ENCODE peak calls at places on chromosome 20, in five cellular contexts. R is CD8-positive, alpha-beta T cell; D is ascending aorta; Z is aorta; V is SJSA1. I is an unnamed sample. For H3K4me1, the result is how much of the 10 kb centered on the place peaks cover.

GRCh38 chr20:39874049-39874893 is 814.8 kb downstream of the MAFB start:
- DNase-seq in R (no peak), D (no peak), Z (no peak), V (peak), I (peak)

GRCh38 chr20:63456429-63457284 is 15.8 kb downstream of the KCNQ2 start:
- DNase-seq in D (no peak), V (no peak), Z (no peak), R (no peak), I (no peak)

GRCh38 chr20:43667341-43668132 is 623 bp downstream of the MYBL2 start:
- DNase-seq in R (no peak), D (no peak), V (peak), Z (peak), I (no peak)

GRCh38 chr20:13200767-13201500 is 20.1 kb upstream of the ISM1 start:
- DNase-seq in R (no peak), V (no peak), Z (no peak), D (no peak), I (no peak)

GRCh38 chr20:13017235-13017634 is 8.5 kb downstream of the SPTLC3 start:
- DNase-seq in D (no peak), Z (no peak), R (no peak), V (no peak), I (no peak)

GRCh38 chr20:15673206-15673605 is 900.0 kb downstream of the KIF16B start:
- DNase-seq in Z (no peak), V (peak), R (no peak), D (no peak), I (no peak)

GRCh38 chr20:3383878-3384495 is 23.5 kb downstream of the DNAAF9 start:
- DNase-seq in D (no peak), Z (no peak), R (no peak), V (no peak), I (no peak)

GRCh38 chr20:44477151-44477550 is 1.5 kb downstream of the TTPAL start:
- DNase-seq in V (no peak), Z (peak), D (no peak), R (no peak), I (no peak)

GRCh38 chr20:59938221-59938620 is 1.9 kb downstream of the PPP1R3D start:
- DNase-seq in Z (no peak), D (no peak), V (peak), R (no peak), I (no peak)

GRCh38 chr20:64139200-64140081 is 24.8 kb upstream of the MYT1 start:
- DNase-seq in Z (peak), R (no peak), D (no peak), V (no peak), I (no peak)

GRCh38 chr20:59351148-59352040 is 51.0 kb downstream of the EDN3 start:
- DNase-seq in R (no peak), Z (no peak), V (no peak), D (no peak), I (no peak)

GRCh38 chr20:4813839-4814695 is 92.4 kb downstream of the PRND start:
- DNase-seq in V (no peak), R (peak), D (no peak), Z (no peak), I (no peak)

DNA sequence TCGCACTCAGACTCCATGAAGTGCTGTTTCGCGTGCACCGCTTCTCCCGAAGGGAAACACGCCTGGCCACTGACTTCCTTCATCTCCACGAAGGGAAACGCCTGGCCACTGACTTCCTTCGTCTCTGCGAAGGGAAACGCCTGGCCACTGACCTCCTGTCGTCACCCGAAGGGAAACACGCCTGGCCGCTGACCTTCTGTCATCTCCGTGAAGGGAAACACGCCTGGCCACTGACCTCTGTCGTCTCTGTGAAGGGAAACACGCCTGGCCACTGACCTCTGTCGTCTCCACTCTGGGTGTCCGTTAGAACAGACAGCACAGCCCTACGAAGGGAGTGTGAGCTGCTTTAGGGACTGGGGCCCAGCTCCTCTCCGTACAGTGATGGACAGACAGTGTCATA is 17.1 kb upstream of the ADRM1 start:
- DNase-seq in V (no peak), Z (no peak), R (no peak), D (no peak), I (peak)
- H3K4me1 ChIP-seq in V (under half), Z (under half), R (under half), D (under half), I (under half)

GRCh38 chr20:31708839-31709534 is 13.7 kb downstream of the BCL2L1 start:
- DNase-seq in V (no peak), Z (no peak), R (no peak), D (no peak), I (no peak)
- H3K4me1 ChIP-seq in V (half or more), Z (under half), R (under half), D (half or more), I (under half)

GRCh38 chr20:57007171-57007540 is 259.3 kb downstream of the BMP7 start:
- DNase-seq in R (no peak), Z (no peak), V (no peak), D (no peak), I (no peak)
- H3K4me1 ChIP-seq in R (under half), Z (under half), V (under half), D (under half), I (under half)

DNA sequence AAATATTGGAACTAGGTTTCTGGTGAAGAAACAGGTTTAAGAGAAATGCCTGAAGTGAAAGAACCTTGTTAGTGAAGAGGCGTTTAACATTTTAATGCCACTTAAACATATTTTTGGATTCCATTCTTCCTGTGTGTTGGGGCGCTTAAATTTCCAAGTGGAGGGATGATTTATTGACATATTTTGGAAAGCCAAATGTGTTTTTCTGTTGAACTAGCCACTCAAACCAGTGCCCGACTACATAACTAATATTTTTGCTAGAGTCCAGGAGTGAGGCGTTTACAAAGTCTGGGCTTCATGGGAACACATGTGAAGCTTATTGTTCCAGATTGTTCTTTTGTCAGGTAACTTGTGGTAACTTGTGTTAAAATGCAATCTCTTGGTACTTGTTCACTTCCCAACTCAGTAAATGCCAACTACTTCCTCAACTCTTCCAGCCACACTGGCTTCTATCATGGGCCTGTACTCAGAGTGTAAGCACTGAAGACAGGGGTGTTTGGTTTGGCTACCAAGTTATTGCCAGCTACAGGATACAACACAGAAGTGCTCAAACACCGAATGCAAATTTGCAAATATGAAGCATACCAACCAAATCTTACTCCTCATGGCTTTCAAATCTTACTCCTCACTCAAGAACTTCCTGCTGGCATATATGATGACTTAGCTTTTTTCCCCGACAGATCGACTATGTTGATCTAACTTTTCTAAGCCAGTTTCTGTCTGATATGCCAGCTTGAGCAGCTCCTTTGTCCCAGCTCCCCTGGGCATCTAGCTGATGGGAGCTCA is 2.0 kb upstream of the ZNFX1 start:
- DNase-seq in R (no peak), D (no peak), Z (no peak), V (no peak), I (no peak)
- H3K4me1 ChIP-seq in R (half or more), D (under half), Z (under half), V (under half), I (under half)

GRCh38 chr20:25547063-25547462 is 38.3 kb downstream of the NINL start:
- DNase-seq in V (no peak), D (no peak), Z (no peak), R (no peak), I (no peak)
- H3K4me1 ChIP-seq in V (under half), D (under half), Z (under half), R (under half), I (under half)

DNA sequence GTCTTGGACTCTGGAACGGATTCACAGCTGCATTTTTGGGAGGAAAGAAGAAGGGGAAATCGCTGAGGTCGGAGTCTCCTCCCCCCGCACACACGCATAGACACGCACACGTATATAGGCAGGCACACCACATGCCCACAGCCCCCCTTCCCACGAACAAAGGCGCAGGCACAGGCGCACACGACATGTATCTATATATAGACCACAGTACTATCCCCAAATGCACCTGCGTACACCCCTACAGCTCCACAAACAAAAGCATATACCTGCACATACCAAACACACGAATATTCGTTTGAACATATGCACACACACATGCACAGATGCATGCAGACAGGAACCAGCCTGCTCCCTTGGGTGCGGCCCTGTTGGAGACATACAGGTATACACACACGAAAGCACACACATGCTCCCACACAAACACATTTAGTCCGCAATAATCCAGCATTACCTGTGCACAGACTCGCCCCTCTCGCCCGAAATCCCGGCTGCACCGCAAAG is 1.2 kb downstream of the SLC32A1 start:
- DNase-seq in Z (no peak), R (no peak), V (no peak), D (no peak), I (no peak)
- H3K4me1 ChIP-seq in Z (under half), R (under half), V (under half), D (under half), I (under half)

I was measured in ovary.